ENCODE peak calls at places on chromosomes 1 and 21, in four cellular contexts. W is GM13976, U is astrocyte of the spinal cord, R is choroid plexus epithelial cell. L is an unnamed sample.

GRCh38 chr1:186008920-186009737 is 274.9 kb downstream of the HMCN1 start:
- DNase-seq in U (peak; percentile 66), R (no peak), W (no peak), L (no peak)

GRCh38 chr21:43866659-43867331 is 1.8 kb downstream of the AGPAT3 start:
- DNase-seq in U (no peak), R (peak; percentile 7), W (peak; percentile 84), L (peak; percentile 48)

GRCh38 chr21:17492415-17493168 is 20.3 kb upstream of the CXADR start:
- DNase-seq in R (peak; percentile 61), U (no peak), W (no peak), L (no peak)

GRCh38 chr1:204578867-204579664 is 62.9 kb downstream of the MDM4 start:
- DNase-seq in W (peak; percentile 71), U (no peak), R (peak; percentile 51), L (peak; percentile 54)

GRCh38 chr1:110250749-110251148 is 40.6 kb downstream of the KCNC4 start:
- DNase-seq in U (no peak), R (no peak), W (no peak), L (no peak)

GRCh38 chr1:89429062-89429461 is 65.2 kb downstream of the GBP6 start:
- DNase-seq in W (no peak), U (no peak), R (no peak), L (no peak)

GRCh38 chr1:34879230-34879629 is 19.7 kb upstream of the SMIM12 start:
- DNase-seq in W (no peak), R (no peak), U (no peak), L (no peak)

GRCh38 chr1:243495442-243496172 is 239.8 kb downstream of the SDCCAG8 start:
- DNase-seq in U (peak; percentile 56), R (peak; percentile 81), W (peak; percentile 36), L (no peak)

GRCh38 chr1:227951624-227952373 is 4.1 kb upstream of the WNT9A start:
- DNase-seq in U (no peak), W (no peak), R (no peak), L (no peak)

GRCh38 chr1:188154196-188154595 is 1325.4 kb downstream of the PLA2G4A start:
- DNase-seq in U (no peak), R (no peak), W (no peak), L (no peak)

GRCh38 chr1:100584761-100585745 is 47.1 kb downstream of the GPR88 start:
- DNase-seq in R (peak; percentile 72), W (no peak), U (peak; percentile 59), L (no peak)

GRCh38 chr1:119159096-119159495 is 18.6 kb upstream of the WARS2 start:
- DNase-seq in U (no peak), W (no peak), R (peak; percentile 16), L (no peak)

GRCh38 chr21:45014747-45015468 is 59.5 kb upstream of the ADARB1 start:
- DNase-seq in W (no peak), R (no peak), U (no peak), L (no peak)

GRCh38 chr21:14075346-14076142 is 135.2 kb downstream of the LIPI start:
- DNase-seq in W (no peak), R (no peak), U (no peak), L (no peak)

GRCh38 chr1:161314201-161314981 is at the start of gene SDHC:
- DNase-seq in U (peak; percentile 92), W (peak; percentile 95), R (peak; percentile 96), L (peak; percentile 95)

GRCh38 chr1:42163536-42164503 is 725 bp downstream of the GUCA2A start:
- DNase-seq in U (no peak), R (no peak), W (no peak), L (no peak)

GRCh38 chr1:64933296-64934070 is 32.9 kb downstream of the JAK1 start:
- DNase-seq in R (peak; percentile 95), U (peak; percentile 88), W (no peak), L (no peak)

GRCh38 chr21:43585924-43586411 is 73.3 kb downstream of the HSF2BP start:
- DNase-seq in U (peak; percentile 99), R (peak; percentile 100), W (no peak), L (no peak)

GRCh38 chr1:56265205-56265604 is 314.2 kb downstream of the PLPP3 start:
- DNase-seq in R (no peak), U (no peak), W (no peak), L (no peak)

GRCh38 chr21:42199488-42200463 is 19.2 kb upstream of the ABCG1 start:
- DNase-seq in U (peak; percentile 55), W (no peak), R (peak; percentile 87), L (no peak)

GRCh38 chr1:188489336-188490112 is 1660.8 kb downstream of the PLA2G4A start:
- DNase-seq in U (peak; percentile 42), W (no peak), R (peak; percentile 48), L (no peak)

GRCh38 chr1:193014354-193014753 is 44.8 kb downstream of the UCHL5 start:
- DNase-seq in W (no peak), U (peak; percentile 39), R (peak; percentile 40), L (no peak)

GRCh38 chr21:16409341-16409740 is 679.6 kb downstream of the USP25 start:
- DNase-seq in R (no peak), W (no peak), U (no peak), L (no peak)

GRCh38 chr1:62905872-62906271 is 121.9 kb downstream of the ATG4C start:
- DNase-seq in U (no peak), W (no peak), R (no peak), L (no peak)

GRCh38 chr1:153355445-153356071 is 2.1 kb upstream of the S100A9 start:
- DNase-seq in W (peak; percentile 75), U (peak; percentile 9), R (peak; percentile 67), L (no peak)

GRCh38 chr1:114620419-114620818 is 39.0 kb upstream of the BCAS2 start:
- DNase-seq in U (no peak), W (no peak), R (peak; percentile 2), L (no peak)

GRCh38 chr21:32611471-32611997 is 643 bp downstream of the CFAP298 start:
- DNase-seq in R (peak; percentile 33), W (peak; percentile 75), U (peak; percentile 12), L (no peak)

GRCh38 chr1:228087771-228088251 is 5.3 kb downstream of the ARF1 start:
- DNase-seq in W (no peak), R (peak; percentile 52), U (peak; percentile 60), L (no peak)

GRCh38 chr1:201791775-201792166 is 37.2 kb upstream of the IPO9 start:
- DNase-seq in W (no peak), U (peak; percentile 89), R (peak; percentile 91), L (no peak)

GRCh38 chr1:229252228-229252984 is 18.5 kb upstream of the RAB4A start:
- DNase-seq in R (no peak), U (no peak), W (no peak), L (no peak)

GRCh38 chr1:184297244-184297750 is 89.5 kb upstream of the C1orf21 start:
- DNase-seq in R (no peak), U (no peak), W (no peak), L (no peak)

GRCh38 chr1:223748405-223748772 is 36.0 kb downstream of the CAPN2 start:
- DNase-seq in R (peak; percentile 74), W (no peak), U (peak; percentile 49), L (no peak)

GRCh38 chr1:68808351-68808750 is 311.5 kb upstream of the DEPDC1 start:
- DNase-seq in U (no peak), W (no peak), R (peak; percentile 4), L (no peak)

GRCh38 chr1:42737257-42737656 is 2.8 kb downstream of the CLDN19 start:
- DNase-seq in U (no peak), W (peak; percentile 62), R (peak; percentile 19), L (peak; percentile 54)

GRCh38 chr1:59404725-59405124 is 107.8 kb downstream of the FGGY start:
- DNase-seq in U (no peak), R (no peak), W (no peak), L (no peak)

DNA sequence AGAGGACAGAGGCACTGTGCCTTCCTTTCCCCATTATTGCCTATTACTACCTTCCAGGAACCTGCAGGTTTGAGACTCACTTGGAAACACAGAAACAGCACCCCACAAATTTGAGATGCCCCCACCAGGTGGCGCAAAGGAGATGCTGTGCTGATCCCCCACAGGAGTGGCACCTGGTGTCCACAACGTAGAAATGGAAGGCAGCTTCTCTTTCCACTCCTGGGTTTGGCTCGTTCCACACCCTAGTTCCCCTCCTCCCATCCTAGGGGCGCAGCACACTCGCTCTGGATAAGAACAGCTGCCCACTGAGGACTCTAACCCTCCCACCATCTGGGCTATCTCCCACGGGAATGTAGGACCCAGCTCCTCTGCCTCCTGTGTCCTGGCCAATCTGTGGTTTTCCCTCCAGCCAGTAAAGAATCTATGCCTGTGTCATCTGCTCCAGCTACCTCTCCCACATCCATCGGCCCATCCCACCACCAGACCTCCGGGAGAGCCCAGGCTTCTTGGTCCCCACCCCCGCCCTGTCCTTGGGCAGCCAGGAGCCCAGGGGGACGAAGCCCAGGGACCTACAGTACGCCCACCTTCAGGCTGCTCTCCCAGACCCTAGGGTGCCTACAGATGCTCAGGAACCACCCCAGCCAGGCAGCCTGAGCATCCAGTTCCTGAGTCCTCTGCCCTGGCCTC is 663 bp downstream of the THBS3 start:
- DNase-seq in R (peak; percentile 89), U (peak; percentile 82), W (peak; percentile 87), L (peak; percentile 91)
- TF ChIP-seq CTCF in R (peak; percentile 93), U (peak; percentile 90), W (peak; percentile 71), L (peak; percentile 88)

DNA sequence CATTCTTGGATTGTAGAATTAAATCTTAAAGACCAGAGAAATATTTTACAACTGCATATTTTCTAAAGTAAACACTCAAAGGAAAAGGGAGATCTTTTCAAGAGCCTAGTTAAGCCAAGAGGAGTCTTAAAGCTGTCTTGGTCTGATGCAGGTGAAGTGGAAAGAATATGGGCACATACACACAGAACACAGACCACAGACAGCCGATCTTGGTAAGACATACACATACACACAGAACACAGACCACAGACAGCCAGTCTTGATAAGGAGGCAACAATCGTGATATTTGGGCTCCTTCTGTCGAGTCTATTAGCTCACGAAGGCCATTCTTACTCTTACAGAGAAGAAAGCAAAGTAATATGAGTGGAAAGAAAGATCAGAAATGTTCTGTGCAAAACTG is 1153.9 kb upstream of the TMPRSS15 start:
- DNase-seq in W (no peak), U (no peak), R (no peak), L (no peak)
- TF ChIP-seq CTCF in W (no peak), U (no peak), R (no peak), L (no peak)

DNA sequence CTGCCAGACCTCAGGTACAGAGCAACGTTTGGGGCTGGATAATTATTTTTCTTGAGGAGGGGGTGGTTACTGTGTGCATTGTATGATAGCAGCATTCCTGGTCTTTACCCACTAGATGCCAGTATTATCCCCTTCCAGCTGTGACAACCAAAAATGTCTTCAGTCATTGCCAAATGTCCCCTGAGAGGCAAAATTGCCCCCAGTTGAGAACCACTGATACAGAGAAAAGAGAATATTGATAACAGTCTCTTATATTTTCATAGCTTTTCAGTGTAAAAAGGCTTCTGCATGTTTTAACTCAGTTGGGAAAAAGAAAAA is 51.8 kb upstream of the SYT14 start:
- DNase-seq in R (no peak), W (no peak), U (no peak), L (no peak)
- TF ChIP-seq CTCF in R (peak; percentile 15), W (no peak), U (peak; percentile 24), L (no peak)

GRCh38 chr21:36747815-36748381 is 49.0 kb downstream of the SIM2 start:
- DNase-seq in U (no peak), W (peak; percentile 80), R (peak; percentile 50), L (no peak)
- TF ChIP-seq CTCF in U (peak; percentile 36), W (peak; percentile 19), R (peak; percentile 36), L (no peak)

DNA sequence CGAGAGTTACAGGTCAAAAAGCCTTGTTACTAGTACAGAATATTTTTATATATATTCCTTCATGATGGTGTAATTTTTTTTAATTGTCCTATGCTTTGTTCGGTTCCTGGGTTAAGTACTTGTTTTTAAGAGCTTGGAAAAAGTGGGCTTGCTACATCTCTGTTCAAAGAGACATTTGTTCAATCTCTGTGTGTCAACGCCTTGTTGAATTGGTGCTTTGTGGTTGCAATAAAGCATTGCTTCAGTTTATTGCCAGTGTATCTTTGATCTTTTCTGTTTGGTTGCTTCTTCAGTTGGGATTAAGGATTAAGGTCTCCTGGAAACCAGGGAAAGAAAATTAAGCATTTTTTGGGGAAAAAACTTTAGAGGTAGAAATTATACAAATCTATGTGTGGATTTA is 47.7 kb upstream of the DNASE2B start:
- DNase-seq in W (no peak), U (no peak), R (no peak), L (no peak)
- TF ChIP-seq CTCF in W (no peak), U (no peak), R (no peak), L (no peak)

L was measured in B cell.